ENCODE peak calls at places on chromosomes 16 and 17, in six cellular contexts. K is body of pancreas, U is AG10803, L is tibial nerve, D is WTC11, W is NCI-H1105 treated with DMSO at 0.1 percent for 48 hours. V is an unnamed sample.

GRCh38 chr16:50193594-50193993 is 40.5 kb downstream of the TENT4B start:
- DNase-seq in K (no peak), U (peak; percentile 49), L (no peak), D (no peak), W (no peak), V (no peak)

GRCh38 chr16:56988161-56988947 is 1.0 kb upstream of the NLRC5 start:
- DNase-seq in K (no peak), U (peak; percentile 45), L (peak; percentile 24), D (no peak), W (no peak), V (no peak)

GRCh38 chr16:75304521-75305363 is 53.3 kb upstream of the BCAR1 start:
- DNase-seq in K (peak; percentile 89), U (peak; percentile 97), L (no peak), D (no peak), W (no peak), V (no peak)

GRCh38 chr16:48635199-48635718 is 25.3 kb upstream of the N4BP1 start:
- DNase-seq in K (no peak), U (no peak), L (no peak), D (no peak), W (no peak), V (peak; percentile 66)

GRCh38 chr17:59366773-59367656 is 35.6 kb downstream of the YPEL2 start:
- DNase-seq in K (peak; percentile 95), U (peak; percentile 64), L (no peak), D (no peak), W (peak; percentile 69), V (no peak)

GRCh38 chr17:19719365-19720209 is 3.2 kb upstream of the SLC47A2 start:
- DNase-seq in K (no peak), U (no peak), L (no peak), D (no peak), W (no peak), V (no peak)

GRCh38 chr17:82464567-82464929 is 6.0 kb downstream of the NARF start:
- DNase-seq in K (no peak), U (no peak), L (no peak), D (no peak), W (no peak), V (no peak)

GRCh38 chr16:82735176-82735575 is 108.4 kb downstream of the CDH13 start:
- DNase-seq in K (no peak), U (peak; percentile 18), L (no peak), D (no peak), W (no peak), V (no peak)

GRCh38 chr17:48720263-48721008 is 1.9 kb downstream of the PRAC1 start:
- DNase-seq in K (no peak), U (no peak), L (no peak), D (no peak), W (no peak), V (no peak)

GRCh38 chr17:74568116-74568873 is 986 bp upstream of the CD300H start:
- DNase-seq in K (no peak), U (peak; percentile 21), L (no peak), D (no peak), W (no peak), V (no peak)

GRCh38 chr16:55534773-55535172 is 25.9 kb downstream of the LPCAT2 start:
- DNase-seq in K (no peak), U (no peak), L (no peak), D (no peak), W (no peak), V (no peak)

GRCh38 chr16:51355195-51355594 is 204.1 kb upstream of the SALL1 start:
- DNase-seq in K (no peak), U (no peak), L (no peak), D (peak; percentile 21), W (no peak), V (no peak)

GRCh38 chr17:74754832-74755231 is 6.4 kb downstream of the NHERF1 start:
- DNase-seq in K (no peak), U (no peak), L (no peak), D (no peak), W (no peak), V (no peak)

GRCh38 chr17:17926840-17927449 is 45.3 kb downstream of the TOM1L2 start:
- DNase-seq in K (no peak), U (no peak), L (no peak), D (no peak), W (no peak), V (no peak)

GRCh38 chr17:9937164-9937835 is 32.2 kb upstream of the RCVRN start:
- DNase-seq in K (peak; percentile 23), U (peak; percentile 95), L (no peak), D (no peak), W (no peak), V (no peak)

GRCh38 chr16:81004646-81005353 is 1.9 kb downstream of the CMC2 start:
- DNase-seq in K (no peak), U (peak; percentile 59), L (peak; percentile 78), D (no peak), W (peak; percentile 35), V (no peak)

GRCh38 chr17:77110006-77110374 is 30.8 kb upstream of the SEC14L1 start:
- DNase-seq in K (no peak), U (peak; percentile 56), L (no peak), D (no peak), W (no peak), V (no peak)

V was measured in esophagus muscularis mucosa.